ENCODE peak calls at places on chromosomes 11 and 22, in four cellular contexts. R is NCI-H1048, O is foreskin fibroblast, A is fibroblast of villous mesenchyme. F is an unnamed sample.

GRCh38 chr11:72778535-72779494 is 15.0 kb downstream of the STARD10 start:
- DNase-seq in R (no peak), O (no peak), A (no peak), F (no peak)

GRCh38 chr11:61515686-61516085 is 7.1 kb downstream of the LRRC10B start:
- DNase-seq in R (no peak), O (no peak), A (no peak), F (no peak)

GRCh38 chr11:96197221-96197620 is 145.8 kb downstream of the MAML2 start:
- DNase-seq in R (no peak), O (peak; percentile 43), A (peak; percentile 36), F (no peak)

GRCh38 chr22:29633514-29634312 is 30.3 kb downstream of the NF2 start:
- DNase-seq in R (no peak), O (no peak), A (no peak), F (no peak)

GRCh38 chr11:45369294-45369693 is 83.2 kb upstream of the SYT13 start:
- DNase-seq in R (no peak), O (no peak), A (no peak), F (no peak)

GRCh38 chr11:68840661-68841653 is 759 bp downstream of the CPT1A start:
- DNase-seq in R (no peak), O (peak; percentile 66), A (peak; percentile 85), F (no peak)

GRCh38 chr22:49763138-49763537 is 64.5 kb downstream of the BRD1 start:
- DNase-seq in R (no peak), O (no peak), A (no peak), F (no peak)

GRCh38 chr22:23305922-23306374 is 125.6 kb downstream of the BCR start:
- DNase-seq in R (no peak), O (peak; percentile 93), A (peak; percentile 94), F (no peak)

GRCh38 chr11:64566042-64566914 is 24.7 kb upstream of the SLC22A12 start:
- DNase-seq in R (no peak), O (peak; percentile 63), A (peak; percentile 93), F (peak; percentile 70)

GRCh38 chr11:68275721-68276488 is 4.1 kb upstream of the C11orf24 start:
- DNase-seq in R (no peak), O (no peak), A (no peak), F (no peak)

GRCh38 chr22:39724390-39724789 is 153.8 kb downstream of the CACNA1I start:
- DNase-seq in R (peak; percentile 2), O (no peak), A (no peak), F (no peak)

GRCh38 chr22:49216579-49216978 is 611.1 kb downstream of the BRD1 start:
- DNase-seq in R (no peak), O (no peak), A (no peak), F (no peak)

GRCh38 chr11:72445423-72445822 is 11.1 kb upstream of the CLPB start:
- DNase-seq in R (no peak), O (no peak), A (no peak), F (no peak)

GRCh38 chr11:116073854-116074837 is 569.9 kb upstream of the CADM1 start:
- DNase-seq in R (no peak), O (no peak), A (no peak), F (no peak)

GRCh38 chr11:38593649-38594048 is 1995.6 kb upstream of the RAG2 start:
- DNase-seq in R (no peak), O (peak; percentile 0), A (peak; percentile 1), F (no peak)

GRCh38 chr22:39175127-39176066 is 22.9 kb upstream of the CBX7 start:
- DNase-seq in R (no peak), O (no peak), A (no peak), F (no peak)

GRCh38 chr22:50302564-50302963 is 4.9 kb downstream of the PLXNB2 start:
- DNase-seq in R (no peak), O (no peak), A (no peak), F (no peak)

GRCh38 chr22:39183991-39184585 is 31.6 kb upstream of the CBX7 start:
- DNase-seq in R (no peak), O (peak; percentile 58), A (peak; percentile 86), F (no peak)

GRCh38 chr11:85694385-85694980 is 8.5 kb upstream of the CCDC89 start:
- DNase-seq in R (no peak), O (peak; percentile 71), A (peak; percentile 62), F (no peak)

GRCh38 chr22:44942056-44942455 is 67.7 kb downstream of the PHF21B start:
- DNase-seq in R (no peak), O (no peak), A (no peak), F (no peak)

GRCh38 chr11:61065955-61066638 is 36.2 kb upstream of the CD5 start:
- DNase-seq in R (no peak), O (no peak), A (no peak), F (no peak)

GRCh38 chr11:114354076-114354475 is 46.2 kb downstream of the C11orf71 start:
- DNase-seq in R (no peak), O (peak; percentile 90), A (peak; percentile 51), F (peak; percentile 78)

GRCh38 chr22:30206964-30207363 is 39.6 kb downstream of the LIF start:
- DNase-seq in R (no peak), O (peak; percentile 98), A (peak; percentile 92), F (no peak)

GRCh38 chr11:109729761-109730160 is 307.8 kb downstream of the C11orf87 start:
- DNase-seq in R (no peak), O (no peak), A (no peak), F (no peak)

GRCh38 chr11:31813242-31813960 is 2.3 kb upstream of the PAX6 start:
- DNase-seq in R (no peak), O (no peak), A (no peak), F (no peak)

GRCh38 chr11:94938399-94939055 is 34.8 kb downstream of the CWC15 start:
- DNase-seq in R (no peak), O (peak; percentile 88), A (peak; percentile 89), F (no peak)

GRCh38 chr11:124839051-124839971 is 25.9 kb upstream of the ROBO3 start:
- DNase-seq in R (no peak), O (peak; percentile 39), A (no peak), F (no peak)

GRCh38 chr22:19988331-19988808 is 28.3 kb downstream of the ARVCF start:
- DNase-seq in R (no peak), O (no peak), A (no peak), F (no peak)

GRCh38 chr11:88555018-88555828 is 217.7 kb upstream of the CTSC start:
- DNase-seq in R (no peak), O (peak; percentile 99), A (peak; percentile 97), F (peak; percentile 88)

GRCh38 chr11:120694706-120695105 is 183.2 kb downstream of the GRIK4 start:
- DNase-seq in R (no peak), O (no peak), A (no peak), F (no peak)

GRCh38 chr22:27719535-27720227 is 81.9 kb downstream of the MN1 start:
- DNase-seq in R (no peak), O (peak; percentile 54), A (no peak), F (peak; percentile 13)

GRCh38 chr11:75031771-75032549 is 43.2 kb downstream of the NEU3 start:
- DNase-seq in R (peak; percentile 29), O (peak; percentile 83), A (peak; percentile 74), F (peak; percentile 30)

GRCh38 chr11:109784536-109784935 is 308.7 kb upstream of the ZC3H12C start:
- DNase-seq in R (no peak), O (no peak), A (no peak), F (no peak)